ENCODE peak calls at places on chromosomes 2 and 18, in four cellular contexts. Y is IMR-90, S is pancreas, H is fibroblast of the aortic adventitia. N is an unnamed sample.

GRCh38 chr2:198698230-198698629 is 759.5 kb downstream of the SATB2 start:
- DNase-seq in S (no peak), H (no peak), Y (no peak), N (no peak)

GRCh38 chr18:77858331-77858730 is 608.7 kb downstream of the GALR1 start:
- DNase-seq in Y (no peak), H (no peak), S (no peak), N (no peak)

GRCh38 chr2:151971301-151972072 is 127.4 kb downstream of the CACNB4 start:
- DNase-seq in S (no peak), H (no peak), Y (no peak), N (no peak)

GRCh38 chr2:234401376-234401775 is 95.5 kb downstream of the ARL4C start:
- DNase-seq in S (no peak), Y (no peak), H (no peak), N (no peak)

GRCh38 chr2:10570076-10570475 is 119.7 kb downstream of the NOL10 start:
- DNase-seq in H (no peak), S (no peak), Y (no peak), N (no peak)

GRCh38 chr2:144233226-144234114 is 286.4 kb downstream of the ZEB2 start:
- DNase-seq in H (no peak), S (no peak), Y (no peak), N (no peak)

GRCh38 chr2:173555833-173556232 is 201.2 kb downstream of the CDCA7 start:
- DNase-seq in S (no peak), H (peak), Y (no peak), N (no peak)

GRCh38 chr18:34224423-34225217 is at the start of gene NOL4:
- DNase-seq in Y (no peak), S (peak), H (peak), N (no peak)

GRCh38 chr2:100248044-100248330 is 74.3 kb downstream of the LONRF2 start:
- DNase-seq in S (no peak), H (no peak), Y (no peak), N (no peak)

GRCh38 chr2:212088353-212088752 is 450.2 kb downstream of the ERBB4 start:
- DNase-seq in Y (no peak), H (no peak), S (no peak), N (no peak)

GRCh38 chr2:53708988-53709387 is 58.6 kb upstream of the CHAC2 start:
- DNase-seq in Y (no peak), S (no peak), H (no peak), N (no peak)

GRCh38 chr18:47701133-47701532 is 229.3 kb downstream of the SMAD2 start:
- DNase-seq in S (no peak), Y (no peak), H (no peak), N (no peak)

GRCh38 chr18:58780045-58780444 is 84.6 kb upstream of the ZNF532 start:
- DNase-seq in Y (no peak), H (no peak), S (no peak), N (no peak)

GRCh38 chr2:76953733-76954347 is 568.3 kb downstream of the LRRTM4 start:
- DNase-seq in Y (peak), H (no peak), S (peak), N (peak)

GRCh38 chr2:54516842-54517241 is 60.7 kb downstream of the SPTBN1 start:
- DNase-seq in Y (no peak), S (no peak), H (no peak), N (no peak)

GRCh38 chr2:460861-461260 is 173.0 kb upstream of the ALKAL2 start:
- DNase-seq in Y (no peak), H (no peak), S (no peak), N (peak)

GRCh38 chr2:84946204-84947009 is 24.6 kb upstream of the KCMF1 start:
- DNase-seq in S (no peak), H (peak), Y (peak), N (peak)

GRCh38 chr2:197113221-197113831 is 186.8 kb upstream of the PGAP1 start:
- DNase-seq in S (no peak), H (peak), Y (peak), N (peak)
- TF ChIP-seq CTCF in S (peak), H (peak), Y (peak), N (peak)

DNA sequence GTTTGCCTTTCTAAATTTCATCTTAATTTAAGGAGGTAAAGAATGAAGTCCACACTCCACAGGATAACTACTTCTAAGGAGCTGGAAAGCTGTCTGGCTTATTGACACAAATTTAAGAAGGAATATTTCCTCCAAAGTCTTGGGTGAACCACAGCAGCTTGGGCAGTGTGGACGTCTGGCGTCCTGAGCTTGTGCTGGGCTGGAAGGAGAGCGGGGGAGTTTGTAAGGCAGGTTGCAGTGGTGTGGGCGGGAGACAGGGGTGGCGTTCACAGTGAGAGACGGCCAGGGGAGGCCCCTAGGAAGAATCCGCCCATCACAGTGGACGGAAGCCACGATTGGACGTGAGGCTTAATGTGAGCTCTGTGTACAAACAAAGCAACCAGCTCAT is 25.7 kb downstream of the ADI1 start:
- DNase-seq in Y (peak), H (peak), S (no peak), N (peak)
- H3K4me3 ChIP-seq in Y (no peak), H (peak), S (no peak), N (peak)

GRCh38 chr18:9722691-9723090 is 14.6 kb downstream of the RAB31 start:
- DNase-seq in S (peak), Y (no peak), H (no peak), N (no peak)
- TF ChIP-seq CTCF in S (peak), Y (no peak), H (no peak), N (no peak)

GRCh38 chr2:142879191-142879590 is 1.7 kb downstream of the KYNU start:
- DNase-seq in Y (no peak), S (no peak), H (no peak), N (no peak)

GRCh38 chr2:142876423-142876822 is 1.0 kb upstream of the KYNU start:
- DNase-seq in H (peak), S (no peak), Y (peak), N (peak)

GRCh38 chr2:142878061-142878741 is 737 bp downstream of the KYNU start:
- DNase-seq in S (no peak), Y (no peak), H (no peak), N (no peak)

GRCh38 chr2:142875642-142876041 is 1.8 kb upstream of the KYNU start:
- DNase-seq in Y (peak), S (no peak), H (peak), N (peak)

GRCh38 chr2:142877265-142877756 is at the start of gene KYNU:
- DNase-seq in H (peak), S (no peak), Y (peak), N (peak)
- H3K4me3 ChIP-seq in H (no peak), S (no peak), Y (no peak), N (no peak)

DNA sequence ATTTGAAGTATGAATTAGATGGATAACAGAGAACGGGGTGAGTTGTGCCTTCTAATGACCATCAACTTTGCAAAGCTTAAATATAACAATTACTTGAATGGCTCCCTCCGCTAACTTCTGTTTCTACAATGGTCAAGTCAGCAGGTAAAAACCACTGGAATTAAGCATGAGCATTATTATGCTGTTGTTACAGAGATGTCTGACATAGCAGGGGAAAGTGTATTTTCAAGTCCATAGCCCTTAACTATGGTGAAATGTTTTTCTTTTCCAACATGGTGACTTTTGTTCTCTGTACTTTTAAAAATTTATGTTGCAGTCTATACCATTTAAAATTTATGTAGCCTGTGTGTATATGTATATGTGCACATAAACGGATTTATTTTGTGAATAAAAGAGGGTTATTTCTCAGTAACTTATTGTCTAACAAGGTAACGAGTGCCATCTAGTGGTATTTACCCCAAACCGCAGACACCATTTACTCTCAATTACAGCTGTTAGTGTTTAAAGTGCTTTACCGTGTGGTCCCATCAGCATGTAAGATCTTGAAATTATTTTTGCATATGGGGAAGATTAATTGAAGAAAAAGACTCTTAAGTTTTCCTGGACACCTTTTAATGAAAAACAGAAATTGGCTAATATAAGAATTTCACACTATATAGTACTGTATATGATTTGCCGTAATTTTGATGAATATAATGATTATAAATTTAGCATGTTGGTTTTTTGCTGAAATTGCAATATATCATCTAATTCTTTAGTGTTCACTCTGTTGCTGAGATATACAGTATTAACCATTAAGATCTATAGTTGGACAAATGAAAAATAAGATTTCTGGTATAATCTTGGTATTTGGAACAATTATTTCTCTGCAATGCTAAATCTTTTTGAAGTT is 78.2 kb downstream of the UBE2E3 start:
- DNase-seq in S (peak), Y (peak), H (peak), N (peak)
- TF ChIP-seq CTCF in S (peak), Y (peak), H (peak), N (peak)

DNA sequence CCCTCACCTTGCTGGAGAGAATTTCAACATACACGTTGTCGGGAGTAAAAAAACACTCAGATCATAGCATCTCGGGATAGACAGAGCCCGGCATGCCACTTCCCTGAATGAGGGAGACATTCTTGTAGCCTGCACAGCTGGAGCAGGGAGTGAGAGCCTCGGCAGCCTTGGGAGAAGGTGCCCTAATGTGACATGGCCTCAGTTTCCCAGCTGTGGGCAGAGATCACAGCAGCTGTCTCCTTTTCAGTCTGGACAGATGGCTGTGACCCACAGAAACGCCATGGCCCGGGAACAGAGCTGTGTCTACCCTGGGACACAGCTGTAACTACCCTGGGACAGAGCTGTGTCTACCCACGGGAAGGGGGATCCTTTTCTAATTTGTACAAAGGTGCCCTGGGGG is 55.9 kb downstream of the HS1BP3 start:
- DNase-seq in Y (no peak), S (no peak), H (no peak), N (no peak)
- H3K4me3 ChIP-seq in Y (no peak), S (no peak), H (no peak), N (no peak)